ENCODE peak calls at places on chromosomes 4 and X, in five cellular contexts. T is CD8-positive, alpha-beta T cell; L is right lobe of liver; V is epithelial cell of esophagus; E is body of pancreas. J is an unnamed sample.

GRCh38 chrX:9327747-9328145 is 137.1 kb upstream of the TBL1X start:
- DNase-seq in T (no peak), L (no peak), V (peak; percentile 31), E (no peak), J (no peak)

GRCh38 chrX:110204986-110205385 is 112.9 kb downstream of the AMMECR1 start:
- DNase-seq in T (no peak), L (no peak), V (no peak), E (no peak), J (no peak)

GRCh38 chrX:68994135-68994882 is 165.5 kb downstream of the EFNB1 start:
- DNase-seq in T (no peak), L (no peak), V (no peak), E (no peak), J (no peak)

GRCh38 chr4:27046851-27047250 is 186.2 kb downstream of the STIM2 start:
- DNase-seq in T (no peak), L (no peak), V (no peak), E (no peak), J (no peak)

GRCh38 chr4:95118507-95118906 is 360.8 kb downstream of the BMPR1B start:
- DNase-seq in T (no peak), L (no peak), V (no peak), E (no peak), J (no peak)

GRCh38 chr4:138334346-138335016 is 92.3 kb upstream of the SLC7A11 start:
- DNase-seq in T (no peak), L (no peak), V (no peak), E (peak; percentile 53), J (no peak)

GRCh38 chr4:56613101-56613862 is 67.8 kb downstream of the HOPX start:
- DNase-seq in T (no peak), L (no peak), V (peak; percentile 96), E (no peak), J (no peak)

GRCh38 chr4:78704317-78704716 is 71.8 kb upstream of the BMP2K start:
- DNase-seq in T (no peak), L (no peak), V (no peak), E (no peak), J (no peak)

GRCh38 chr4:156838761-156839160 is 132.8 kb downstream of the PDGFC start:
- DNase-seq in T (no peak), L (no peak), V (peak; percentile 31), E (no peak), J (no peak)

GRCh38 chrX:97551821-97552220 is 668.1 kb downstream of the RPA4 start:
- DNase-seq in T (no peak), L (no peak), V (no peak), E (no peak), J (no peak)

GRCh38 chr4:60155088-60155487 is 1045.0 kb upstream of the ADGRL3 start:
- DNase-seq in T (no peak), L (no peak), V (peak; percentile 27), E (no peak), J (no peak)

GRCh38 chrX:15202458-15203177 is 67.3 kb downstream of the ASB9 start:
- DNase-seq in T (no peak), L (no peak), V (no peak), E (no peak), J (no peak)

GRCh38 chr4:37540486-37540885 is 145.7 kb downstream of the RELL1 start:
- DNase-seq in T (no peak), L (no peak), V (no peak), E (no peak), J (no peak)

GRCh38 chr4:128517739-128518510 is 230.3 kb upstream of the PGRMC2 start:
- DNase-seq in T (no peak), L (no peak), V (peak; percentile 89), E (peak; percentile 26), J (peak; percentile 87)

GRCh38 chrX:19882066-19882775 is 5.2 kb downstream of the SH3KBP1 start:
- DNase-seq in T (no peak), L (no peak), V (no peak), E (no peak), J (no peak)

GRCh38 chr4:77157859-77158486 is 966 bp downstream of the CCNG2 start:
- DNase-seq in T (peak; percentile 81), L (peak; percentile 87), V (peak; percentile 80), E (peak; percentile 77), J (no peak)

GRCh38 chrX:108033890-108034289 is 11.0 kb upstream of the VSIG1 start:
- DNase-seq in T (no peak), L (no peak), V (no peak), E (no peak), J (no peak)

GRCh38 chr4:27861381-27861787 is 1000.7 kb downstream of the STIM2 start:
- DNase-seq in T (no peak), L (peak; percentile 78), V (peak; percentile 83), E (peak; percentile 13), J (no peak)

DNA sequence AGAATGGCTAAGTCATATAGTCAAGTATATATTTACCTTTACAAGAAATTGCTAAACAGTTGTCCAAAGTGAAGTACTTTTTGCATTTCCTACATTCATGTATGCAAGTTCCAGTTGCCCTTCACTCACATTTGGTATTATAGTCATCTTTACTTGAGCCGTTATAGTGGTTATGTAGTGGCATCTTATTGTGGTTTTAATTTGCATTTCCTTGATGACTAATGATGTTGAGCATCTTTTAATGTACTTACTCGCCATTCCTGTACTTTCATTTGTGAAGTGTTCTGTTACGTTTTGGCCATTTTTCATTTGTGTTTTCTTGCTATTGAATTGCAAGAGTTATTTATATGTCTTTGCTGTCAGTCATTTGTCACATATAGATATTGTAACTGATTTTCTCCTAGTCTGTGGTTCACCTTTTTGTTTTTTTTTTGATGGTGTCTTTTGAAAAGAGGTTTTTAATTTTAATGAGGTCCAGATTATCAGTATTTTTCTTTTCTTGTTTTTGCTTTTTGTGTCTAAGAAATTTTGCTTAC is 27.6 kb downstream of the ARFIP1 start:
- DNase-seq in T (no peak), L (no peak), V (peak; percentile 31), E (no peak), J (no peak)
- H3K4me3 ChIP-seq in T (no peak overlapping the region), L (no peak overlapping the region), V (no peak overlapping the region), E (no peak overlapping the region), J (no peak overlapping the region)

GRCh38 chrX:13489451-13489850 is 80.0 kb upstream of the EGFL6 start:
- DNase-seq in T (no peak), L (no peak), V (peak; percentile 76), E (no peak), J (no peak)

GRCh38 chrX:13491061-13491460 is 78.3 kb upstream of the EGFL6 start:
- DNase-seq in T (no peak), L (no peak), V (no peak), E (no peak), J (no peak)

GRCh38 chrX:13488706-13489105 is 80.7 kb upstream of the EGFL6 start:
- DNase-seq in T (no peak), L (no peak), V (no peak), E (no peak), J (no peak)

GRCh38 chrX:13485167-13485566 is 84.2 kb upstream of the EGFL6 start:
- DNase-seq in T (no peak), L (no peak), V (peak; percentile 39), E (no peak), J (no peak)

GRCh38 chrX:13487731-13488505 is 81.5 kb upstream of the EGFL6 start:
- DNase-seq in T (peak; percentile 59), L (no peak), V (peak; percentile 81), E (peak; percentile 45), J (peak; percentile 80)
- TF ChIP-seq CTCF in T (peak; percentile 56), L (peak; percentile 65), V (peak; percentile 46), E (peak; percentile 28), J (peak; percentile 26)

GRCh38 chrX:43969504-43970501 is 3.4 kb downstream of the NDP start:
- DNase-seq in T (no peak), L (no peak), V (peak; percentile 2), E (no peak), J (no peak)

GRCh38 chrX:43973249-43973672 is at the start of gene NDP:
- DNase-seq in T (no peak), L (no peak), V (peak; percentile 4), E (no peak), J (no peak)

GRCh38 chrX:43970528-43970927 is 2.7 kb downstream of the NDP start:
- DNase-seq in T (no peak), L (no peak), V (peak; percentile 46), E (no peak), J (no peak)

GRCh38 chrX:43974076-43974475 is 886 bp upstream of the NDP start:
- DNase-seq in T (no peak), L (no peak), V (peak; percentile 64), E (no peak), J (no peak)

GRCh38 chrX:43971966-43972961 is 926 bp downstream of the NDP start:
- DNase-seq in T (no peak), L (no peak), V (peak; percentile 2), E (no peak), J (no peak)
- H3K4me3 ChIP-seq in T (no peak overlapping the region), L (no peak overlapping the region), V (no peak overlapping the region), E (no peak overlapping the region), J (peak overlapping the region; percentile 16)

GRCh38 chr4:2272026-2272827 is 10.3 kb upstream of the MXD4 start:
- DNase-seq in T (no peak), L (no peak), V (no peak), E (no peak), J (no peak)
- TF ChIP-seq CTCF in T (no peak), L (no peak), V (no peak), E (no peak), J (no peak)

GRCh38 chrX:101347859-101348451 is 587 bp downstream of the TIMM8A start:
- DNase-seq in T (no peak), L (peak; percentile 38), V (peak; percentile 7), E (peak; percentile 12), J (no peak)

GRCh38 chrX:101348452-101349222 is at the start of gene TIMM8A:
- DNase-seq in T (peak; percentile 79), L (peak; percentile 86), V (peak; percentile 79), E (peak; percentile 76), J (no peak)
- H3K4me3 ChIP-seq in T (peak within 1 kb of the TSS; percentile 97), L (peak within 1 kb of the TSS; percentile 60), V (peak within 1 kb of the TSS; percentile 70), E (peak within 1 kb of the TSS; percentile 28), J (peak within 1 kb of the TSS; percentile 80)

DNA sequence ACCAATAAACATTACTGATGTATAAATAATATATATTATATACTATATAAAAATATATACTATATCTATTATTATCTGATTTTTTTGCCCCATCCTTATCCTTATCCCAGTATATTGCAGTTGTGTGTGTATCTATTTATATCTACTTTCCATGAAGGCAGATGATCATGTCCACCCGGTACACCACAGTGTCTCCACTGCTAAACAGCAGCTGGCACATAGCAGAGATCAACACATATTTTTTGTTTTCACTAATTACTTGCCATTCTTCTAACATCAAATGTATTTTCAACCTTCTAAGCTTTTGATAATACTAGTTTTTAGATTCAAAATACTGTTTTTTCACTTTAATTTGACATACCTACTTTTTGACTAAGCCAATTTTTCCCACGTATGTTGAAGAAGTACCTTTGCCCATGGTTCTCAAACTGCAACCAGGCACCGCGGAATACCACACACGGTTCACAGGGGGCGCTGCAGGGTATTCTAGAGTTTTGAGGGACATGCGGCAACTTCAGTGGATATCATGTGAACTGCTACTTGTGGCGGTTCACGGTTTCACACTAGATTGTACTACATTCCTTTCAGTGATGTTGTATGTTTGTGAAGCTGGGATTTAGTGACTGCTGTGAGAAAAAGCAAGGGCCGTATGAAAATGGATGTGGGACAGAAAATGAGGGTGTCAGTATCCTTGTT is 182.5 kb upstream of the NPY2R start:
- DNase-seq in T (no peak), L (peak; percentile 52), V (peak; percentile 58), E (peak; percentile 77), J (no peak)
- TF ChIP-seq CTCF in T (no peak), L (peak; percentile 50), V (peak; percentile 62), E (peak; percentile 51), J (no peak)